ENCODE peak calls at places on chromosomes 1 and 21, in six cellular contexts. M, T, U, K, W and X are unnamed samples.

GRCh38 chr1:9942399-9942938 is 722 bp downstream of the LZIC start:
- DNase-seq in M (peak; percentile 71), U (peak; percentile 84), T (no peak), K (peak; percentile 66), W (peak; percentile 66), X (no peak)

GRCh38 chr1:233885196-233886028 is 19.1 kb upstream of the SLC35F3 start:
- DNase-seq in K (no peak), T (no peak), U (no peak), W (no peak), M (no peak), X (no peak)

GRCh38 chr21:21165063-21165645 is 166.9 kb downstream of the NCAM2 start:
- DNase-seq in M (no peak), U (peak; percentile 94), K (peak; percentile 14), T (no peak), W (peak; percentile 6), X (no peak)

GRCh38 chr1:205782627-205783470 is 7.6 kb upstream of the RAB29 start:
- DNase-seq in M (no peak), W (no peak), U (no peak), T (no peak), K (no peak), X (no peak)

GRCh38 chr1:10668241-10668761 is 128.1 kb downstream of the CASZ1 start:
- DNase-seq in U (no peak), M (peak; percentile 41), T (no peak), W (no peak), K (peak; percentile 68), X (no peak)

GRCh38 chr1:109274533-109275476 is 8.1 kb downstream of the PSRC1 start:
- DNase-seq in W (peak; percentile 72), T (peak; percentile 21), U (peak; percentile 35), M (no peak), K (peak; percentile 65), X (peak; percentile 93)

GRCh38 chr1:36098650-36099365 is 10.1 kb downstream of the ADPRS start:
- DNase-seq in U (no peak), T (no peak), M (no peak), K (no peak), W (no peak), X (no peak)

GRCh38 chr1:197418693-197419092 is 150.6 kb downstream of the CRB1 start:
- DNase-seq in W (no peak), K (no peak), M (no peak), T (no peak), U (no peak), X (no peak)

GRCh38 chr1:78540056-78540455 is 49.3 kb downstream of the PTGFR start:
- DNase-seq in T (no peak), U (no peak), K (no peak), M (no peak), W (no peak), X (no peak)

GRCh38 chr1:22712502-22713271 is 2.0 kb downstream of the EPHB2 start:
- DNase-seq in M (peak; percentile 70), U (no peak), W (no peak), T (no peak), K (peak; percentile 68), X (no peak)

GRCh38 chr1:89261926-89262540 is 10.6 kb downstream of the GBP5 start:
- DNase-seq in W (peak; percentile 82), K (no peak), U (peak; percentile 65), T (peak; percentile 18), M (no peak), X (no peak)

GRCh38 chr1:15343099-15343498 is 66.6 kb upstream of the EFHD2 start:
- DNase-seq in T (no peak), U (no peak), K (no peak), M (no peak), W (no peak), X (peak; percentile 59)

GRCh38 chr1:113672491-113672890 is 86.8 kb downstream of the PHTF1 start:
- DNase-seq in T (no peak), M (no peak), K (no peak), U (no peak), W (no peak), X (no peak)

GRCh38 chr1:109759513-109760334 is 4.0 kb downstream of the EPS8L3 start:
- DNase-seq in W (no peak), U (no peak), M (no peak), K (no peak), T (no peak), X (no peak)

GRCh38 chr1:44222397-44223334 is 9.4 kb downstream of the DMAP1 start:
- DNase-seq in M (no peak), K (peak; percentile 11), W (no peak), T (no peak), U (no peak), X (no peak)

GRCh38 chr1:5938068-5938740 is 54.0 kb downstream of the NPHP4 start:
- DNase-seq in T (no peak), U (peak; percentile 89), M (no peak), K (no peak), W (no peak), X (no peak)

GRCh38 chr1:114088392-114089299 is 65.0 kb downstream of the SYT6 start:
- DNase-seq in U (no peak), W (peak; percentile 46), M (no peak), T (no peak), K (peak; percentile 27), X (no peak)

GRCh38 chr1:204868340-204868700 is 2.3 kb upstream of the NFASC start:
- DNase-seq in U (no peak), W (no peak), K (no peak), T (no peak), M (no peak), X (no peak)

GRCh38 chr1:192045038-192045575 is 113.2 kb upstream of the RGS18 start:
- DNase-seq in U (no peak), T (no peak), K (no peak), W (no peak), M (peak; percentile 4), X (no peak)

GRCh38 chr1:52702886-52703787 is 5.0 kb upstream of the COA7 start:
- DNase-seq in M (peak; percentile 89), W (peak; percentile 98), K (peak; percentile 88), T (peak; percentile 80), U (peak; percentile 94), X (peak; percentile 94)

GRCh38 chr1:194295690-194296089 is 1109.3 kb upstream of the B3GALT2 start:
- DNase-seq in U (peak; percentile 0), T (peak; percentile 33), M (peak; percentile 52), K (no peak), W (peak; percentile 75), X (no peak)

GRCh38 chr1:223487514-223488259 is 94.5 kb downstream of the CCDC185 start:
- DNase-seq in W (no peak), T (no peak), M (no peak), U (no peak), K (no peak), X (no peak)

GRCh38 chr1:16156848-16157495 is 1.1 kb upstream of the EPHA2 start:
- DNase-seq in T (no peak), M (peak; percentile 47), U (peak; percentile 63), K (no peak), W (peak; percentile 75), X (no peak)

GRCh38 chr21:33854604-33855003 is 61.0 kb downstream of the ATP5PO start:
- DNase-seq in U (peak; percentile 35), M (peak; percentile 28), T (no peak), K (no peak), W (peak; percentile 42), X (no peak)

GRCh38 chr1:87017994-87018672 is 103.7 kb downstream of the HS2ST1 start:
- DNase-seq in U (peak; percentile 12), K (no peak), W (no peak), T (no peak), M (no peak), X (no peak)

GRCh38 chr1:24996983-24997893 is 67.2 kb upstream of the RUNX3 start:
- DNase-seq in W (no peak), M (no peak), U (no peak), T (no peak), K (no peak), X (peak; percentile 70)

GRCh38 chr1:12528021-12528852 is 89.8 kb downstream of the DHRS3 start:
- DNase-seq in M (no peak), U (peak; percentile 72), K (no peak), W (no peak), T (no peak), X (peak; percentile 90)

GRCh38 chr1:169110691-169111447 is 4.4 kb downstream of the ATP1B1 start:
- DNase-seq in U (no peak), K (peak; percentile 38), W (no peak), T (no peak), M (peak; percentile 54), X (no peak)
- H3K9ac ChIP-seq in U (no peak overlapping the region), K (peak overlapping the region; percentile 85), W (no peak overlapping the region), T (peak overlapping the region; percentile 95), M (peak overlapping the region; percentile 8), X (peak overlapping the region; percentile 99)

DNA sequence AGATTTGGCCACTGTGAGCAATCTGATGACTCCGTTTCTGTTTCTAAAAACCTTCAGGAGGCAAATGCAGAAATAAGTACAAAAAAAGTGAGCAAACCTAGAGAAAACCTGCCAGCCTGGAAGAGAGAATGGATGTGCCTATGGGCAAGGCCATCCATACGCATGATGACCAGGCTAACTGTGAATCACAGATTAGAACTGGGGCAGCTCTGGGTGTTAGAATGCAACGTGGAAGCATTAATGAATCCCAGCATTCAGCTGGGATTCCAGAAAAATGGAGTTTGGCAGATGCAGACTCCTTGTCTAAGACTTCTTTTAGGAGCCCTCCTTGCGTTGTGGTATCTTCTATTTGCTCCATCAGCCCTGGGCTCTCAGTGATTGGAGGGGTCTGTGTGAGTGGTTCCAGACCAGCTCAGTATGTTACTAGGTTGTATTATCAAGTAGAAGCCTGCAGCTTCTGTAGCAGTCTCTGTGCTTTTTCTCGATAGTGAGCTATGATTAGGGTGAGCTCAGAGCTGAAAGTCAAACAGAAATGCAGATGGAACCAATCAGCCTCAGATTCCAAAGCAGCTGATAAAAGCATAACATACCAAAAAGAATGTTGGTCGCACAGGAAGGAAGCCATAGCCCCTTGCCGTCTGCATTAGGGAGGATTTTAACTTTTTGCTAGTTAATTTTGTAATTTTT is 154.0 kb downstream of the PSMG1 start:
- DNase-seq in K (peak; percentile 77), T (no peak), M (no peak), U (peak; percentile 69), W (peak; percentile 74), X (no peak)
- H3K4me1 ChIP-seq in K (peaks cover 30% of the 10 kb centered on the region), T (peaks cover 18% of the 10 kb centered on the region), M (no peaks in the 10 kb centered on the region), U (peaks cover 18% of the 10 kb centered on the region), W (peaks cover 13% of the 10 kb centered on the region), X (peaks cover 4% of the 10 kb centered on the region)

GRCh38 chr1:100366209-100366525 is 13.9 kb downstream of the CDC14A start:
- DNase-seq in U (no peak), M (no peak), W (no peak), T (no peak), K (no peak), X (no peak)
- H3K36me3 ChIP-seq in U (no peaks in the 10 kb centered on the region), M (no peaks in the 10 kb centered on the region), W (no peaks in the 10 kb centered on the region), T (no peaks in the 10 kb centered on the region), K (no peaks in the 10 kb centered on the region), X (no peaks in the 10 kb centered on the region)

DNA sequence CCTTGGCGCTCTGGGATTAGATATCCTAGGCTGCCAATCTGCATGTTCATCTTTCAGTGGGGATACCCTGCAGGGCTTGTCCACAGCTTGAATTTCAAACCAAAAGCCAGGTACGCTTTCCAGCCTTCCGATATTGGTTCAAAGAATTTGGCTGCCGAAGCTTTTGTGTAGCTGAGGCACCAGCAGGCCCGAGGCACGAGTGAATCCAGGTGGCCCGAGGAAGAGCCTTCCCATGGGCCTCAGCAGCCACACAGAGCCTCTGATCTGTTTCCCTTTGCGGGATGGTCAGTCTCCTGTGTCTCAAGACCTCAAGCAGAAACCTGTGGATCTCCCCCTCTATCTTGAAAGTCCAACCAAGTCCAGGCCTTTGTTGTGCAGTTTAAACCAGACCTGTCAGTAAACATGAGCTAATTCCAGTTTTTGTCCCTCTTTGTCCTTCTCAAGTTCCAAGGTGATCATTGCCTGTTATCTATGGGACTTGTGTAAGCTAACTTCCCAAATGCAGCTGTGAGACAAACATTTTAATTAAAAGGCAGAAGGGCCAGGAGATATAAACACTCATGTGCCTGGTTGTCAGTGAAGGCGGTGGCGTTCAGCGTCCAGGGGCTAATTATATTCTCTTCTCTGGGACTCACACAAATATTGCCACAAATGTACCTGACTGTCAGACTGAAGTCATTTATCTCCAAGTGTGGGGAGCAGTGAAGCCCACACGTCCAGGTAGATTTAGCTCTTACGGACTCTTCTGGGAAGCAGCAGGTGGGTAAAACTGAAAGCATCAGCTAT is 30.6 kb downstream of the VANGL1 start:
- DNase-seq in W (no peak), K (no peak), M (no peak), T (no peak), U (no peak), X (no peak)
- H3K9ac ChIP-seq in W (no peak overlapping the region), K (no peak overlapping the region), M (no peak overlapping the region), T (peak overlapping the region; percentile 54), U (no peak overlapping the region), X (no peak overlapping the region)